ENCODE peak calls at places on chromosomes 6 and 20, in seven cellular contexts. O is hypothalamus; E is Ammon's horn; M is psoas muscle; Y is lower leg skin; P is aorta; L is stimulated activated CD8-positive, alpha-beta memory T cell treated with anti-CD3 and anti-CD28 coated beads, Interleukin-4, amount 100 ng/mL, for 24 hours. V is an unnamed sample.

GRCh38 chr6:3546121-3546520 is 89.3 kb upstream of the SLC22A23 start:
- DNase-seq in O (no peak), E (no peak), M (no peak), Y (no peak), P (no peak), L (no peak), V (no peak)

GRCh38 chr6:53837875-53838806 is 43.3 kb downstream of the LRRC1 start:
- DNase-seq in O (peak; percentile 8), E (peak; percentile 89), M (no peak), Y (no peak), P (no peak), L (no peak), V (peak; percentile 82)

GRCh38 chr20:33832113-33832853 is 21.1 kb downstream of the CHMP4B start:
- DNase-seq in O (no peak), E (peak; percentile 68), M (no peak), Y (no peak), P (no peak), L (no peak), V (no peak)

GRCh38 chr6:107075951-107076381 is 39.3 kb downstream of the BEND3 start:
- DNase-seq in O (no peak), E (peak; percentile 65), M (no peak), Y (no peak), P (no peak), L (no peak), V (no peak)

GRCh38 chr6:1781152-1781848 is 171.6 kb downstream of the FOXC1 start:
- DNase-seq in O (no peak), E (no peak), M (no peak), Y (no peak), P (no peak), L (no peak), V (no peak)

GRCh38 chr6:32973144-32973854 is 4.9 kb downstream of the BRD2 start:
- DNase-seq in O (no peak), E (peak; percentile 45), M (no peak), Y (no peak), P (no peak), L (peak; percentile 30), V (peak; percentile 84)

GRCh38 chr6:166958926-166959861 is 2.8 kb upstream of the RNASET2 start:
- DNase-seq in O (no peak), E (peak; percentile 46), M (no peak), Y (peak; percentile 84), P (no peak), L (no peak), V (no peak)

GRCh38 chr20:53888510-53888909 is 181.9 kb downstream of the BCAS1 start:
- DNase-seq in O (no peak), E (no peak), M (no peak), Y (peak; percentile 23), P (no peak), L (no peak), V (peak; percentile 27)

GRCh38 chr6:26594730-26595632 is 1.8 kb upstream of the ABT1 start:
- DNase-seq in O (no peak), E (peak; percentile 43), M (no peak), Y (no peak), P (no peak), L (peak; percentile 26), V (peak; percentile 61)

GRCh38 chr6:8392569-8392968 is 42.8 kb downstream of the SLC35B3 start:
- DNase-seq in O (no peak), E (no peak), M (no peak), Y (no peak), P (no peak), L (no peak), V (no peak)

GRCh38 chr6:150710236-150710635 is 110.6 kb downstream of the PLEKHG1 start:
- DNase-seq in O (no peak), E (no peak), M (no peak), Y (no peak), P (no peak), L (no peak), V (no peak)

GRCh38 chr6:51959744-51960383 is 127.5 kb downstream of the PKHD1 start:
- DNase-seq in O (no peak), E (peak; percentile 82), M (peak; percentile 59), Y (peak; percentile 88), P (peak; percentile 61), L (peak; percentile 1), V (peak; percentile 88)

GRCh38 chr6:154580397-154581135 is 70.1 kb upstream of the CNKSR3 start:
- DNase-seq in O (no peak), E (no peak), M (no peak), Y (no peak), P (no peak), L (no peak), V (no peak)

GRCh38 chr6:3419624-3420272 is 37.1 kb downstream of the SLC22A23 start:
- DNase-seq in O (no peak), E (no peak), M (no peak), Y (no peak), P (no peak), L (no peak), V (peak; percentile 79)

GRCh38 chr20:15700147-15700765 is 873.0 kb downstream of the KIF16B start:
- DNase-seq in O (no peak), E (peak; percentile 22), M (no peak), Y (no peak), P (no peak), L (no peak), V (no peak)

GRCh38 chr6:52754443-52754842 is 8.8 kb downstream of the GSTA2 start:
- DNase-seq in O (no peak), E (no peak), M (no peak), Y (no peak), P (no peak), L (no peak), V (no peak)

GRCh38 chr20:59120919-59121318 is 42.7 kb upstream of the ZNF831 start:
- DNase-seq in O (no peak), E (no peak), M (no peak), Y (no peak), P (no peak), L (no peak), V (no peak)

GRCh38 chr6:68994561-68994960 is 359.5 kb downstream of the ADGRB3 start:
- DNase-seq in O (no peak), E (no peak), M (no peak), Y (no peak), P (no peak), L (no peak), V (no peak)

GRCh38 chr6:152112503-152113261 is 305.2 kb downstream of the ESR1 start:
- DNase-seq in O (no peak), E (peak; percentile 52), M (peak; percentile 87), Y (peak; percentile 90), P (peak; percentile 92), L (no peak), V (peak; percentile 35)

GRCh38 chr6:3750324-3751018 is 1.0 kb downstream of the PXDC1 start:
- DNase-seq in O (peak; percentile 59), E (peak; percentile 83), M (peak; percentile 92), Y (peak; percentile 98), P (peak; percentile 96), L (no peak), V (peak; percentile 60)

GRCh38 chr6:144585217-144585814 is 300.2 kb downstream of the UTRN start:
- DNase-seq in O (no peak), E (peak; percentile 56), M (no peak), Y (no peak), P (no peak), L (no peak), V (peak; percentile 69)

GRCh38 chr20:41622584-41622983 is 4.4 kb upstream of the CHD6 start:
- DNase-seq in O (no peak), E (no peak), M (no peak), Y (no peak), P (no peak), L (no peak), V (no peak)

GRCh38 chr6:134437376-134437775 is 119.5 kb upstream of the SGK1 start:
- DNase-seq in O (no peak), E (peak; percentile 25), M (no peak), Y (no peak), P (peak; percentile 68), L (no peak), V (peak; percentile 7)

GRCh38 chr6:80457044-80457933 is 350.8 kb downstream of the BCKDHB start:
- DNase-seq in O (peak; percentile 3), E (peak; percentile 87), M (peak; percentile 68), Y (peak; percentile 84), P (peak; percentile 78), L (no peak), V (no peak)

GRCh38 chr20:61120595-61121515 is 131.2 kb upstream of the CDH4 start:
- DNase-seq in O (no peak), E (peak; percentile 68), M (no peak), Y (peak; percentile 76), P (no peak), L (peak; percentile 10), V (peak; percentile 81)

GRCh38 chr6:166625356-166625755 is 1.7 kb downstream of the RPS6KA2 start:
- DNase-seq in O (no peak), E (no peak), M (no peak), Y (no peak), P (no peak), L (no peak), V (no peak)

GRCh38 chr6:106519460-106520394 is 109.6 kb downstream of the RTN4IP1 start:
- DNase-seq in O (no peak), E (peak; percentile 55), M (peak; percentile 59), Y (no peak), P (peak; percentile 65), L (peak; percentile 60), V (no peak)

GRCh38 chr6:28282923-28283322 is 1.6 kb downstream of the PGBD1 start:
- DNase-seq in O (no peak), E (no peak), M (no peak), Y (no peak), P (no peak), L (no peak), V (peak; percentile 4)

V was measured in NCI-H82.